ENCODE peak calls at places on chromosome 6, in eight cellular contexts. R, Y, B, H, J, V, A and F are unnamed samples.

GRCh38 chr6:24961852-24962251 is 26.1 kb upstream of the RIPOR2 start:
- DNase-seq in R (no peak), Y (no peak), B (no peak), H (no peak), J (no peak), V (no peak), A (no peak), F (no peak)

GRCh38 chr6:107473660-107474059 is 14.3 kb upstream of the PDSS2 start:
- DNase-seq in R (no peak), Y (no peak), B (no peak), H (no peak), J (no peak), V (peak; percentile 81), A (no peak), F (no peak)

GRCh38 chr6:79170915-79171314 is 63.6 kb downstream of the HMGN3 start:
- DNase-seq in R (no peak), Y (no peak), B (no peak), H (no peak), J (peak; percentile 26), V (peak; percentile 41), A (no peak), F (no peak)

GRCh38 chr6:143064996-143065683 is 4.5 kb downstream of the AIG1 start:
- DNase-seq in R (no peak), Y (no peak), B (no peak), H (no peak), J (no peak), V (no peak), A (no peak), F (no peak)

GRCh38 chr6:167441653-167442644 is 117.1 kb downstream of the TTLL2 start:
- DNase-seq in R (no peak), Y (no peak), B (no peak), H (no peak), J (peak; percentile 79), V (peak; percentile 76), A (no peak), F (no peak)

GRCh38 chr6:3340358-3340798 is 81.6 kb downstream of the PSMG4 start:
- DNase-seq in R (no peak), Y (no peak), B (no peak), H (no peak), J (no peak), V (no peak), A (no peak), F (no peak)

GRCh38 chr6:46381579-46381978 is 109.7 kb downstream of the RCAN2 start:
- DNase-seq in R (no peak), Y (no peak), B (no peak), H (no peak), J (no peak), V (no peak), A (no peak), F (no peak)

GRCh38 chr6:52689857-52690256 is 18.9 kb downstream of the TMEM14A start:
- DNase-seq in R (no peak), Y (no peak), B (no peak), H (no peak), J (no peak), V (no peak), A (no peak), F (no peak)

GRCh38 chr6:18022398-18023231 is 35.2 kb upstream of the KIF13A start:
- DNase-seq in R (no peak), Y (no peak), B (peak; percentile 68), H (no peak), J (peak; percentile 77), V (peak; percentile 95), A (no peak), F (no peak)

GRCh38 chr6:49515485-49516146 is 15.9 kb downstream of the GLYATL3 start:
- DNase-seq in R (no peak), Y (no peak), B (peak; percentile 24), H (no peak), J (no peak), V (peak; percentile 18), A (no peak), F (no peak)

GRCh38 chr6:8110117-8110721 is 7.9 kb upstream of the EEF1E1 start:
- DNase-seq in R (no peak), Y (no peak), B (no peak), H (no peak), J (no peak), V (no peak), A (no peak), F (no peak)